ENCODE peak calls at places on chromosome 22, in four cellular contexts. One of them, this sample, is unnamed.

GRCh38 chr22:41106122-41106968 is 14.0 kb downstream of the EP300 start:
- DNase-seq in heart right ventricle: no peak
- DNase-seq in fibroblast of lung: peak
- DNase-seq in stimulated activated CD4-positive, alpha-beta T cell treated with anti-CD3 and anti-CD28 coated beads, Interleukin-15, amount 100 ng/mL, for 1 hour: no peak
- DNase-seq in this sample: no peak

GRCh38 chr22:21755855-21756284 is 20.3 kb upstream of the YPEL1 start:
- DNase-seq in stimulated activated CD4-positive, alpha-beta T cell treated with anti-CD3 and anti-CD28 coated beads, Interleukin-15, amount 100 ng/mL, for 1 hour: no peak
- DNase-seq in heart right ventricle: no peak
- DNase-seq in fibroblast of lung: peak
- DNase-seq in this sample: no peak

GRCh38 chr22:20094158-20094807 is 14.2 kb downstream of the DGCR8 start:
- DNase-seq in stimulated activated CD4-positive, alpha-beta T cell treated with anti-CD3 and anti-CD28 coated beads, Interleukin-15, amount 100 ng/mL, for 1 hour: no peak
- DNase-seq in heart right ventricle: no peak
- DNase-seq in fibroblast of lung: no peak
- DNase-seq in this sample: no peak

GRCh38 chr22:25900390-25900789 is 158.4 kb downstream of the MYO18B start:
- DNase-seq in fibroblast of lung: no peak
- DNase-seq in heart right ventricle: no peak
- DNase-seq in stimulated activated CD4-positive, alpha-beta T cell treated with anti-CD3 and anti-CD28 coated beads, Interleukin-15, amount 100 ng/mL, for 1 hour: no peak
- DNase-seq in this sample: no peak

GRCh38 chr22:29352778-29353177 is 35.6 kb downstream of the AP1B1 start:
- DNase-seq in heart right ventricle: no peak
- DNase-seq in fibroblast of lung: no peak
- DNase-seq in stimulated activated CD4-positive, alpha-beta T cell treated with anti-CD3 and anti-CD28 coated beads, Interleukin-15, amount 100 ng/mL, for 1 hour: no peak
- DNase-seq in this sample: no peak

GRCh38 chr22:23527971-23528740 is 51.9 kb downstream of the IGLL1 start:
- DNase-seq in heart right ventricle: no peak
- DNase-seq in fibroblast of lung: no peak
- DNase-seq in stimulated activated CD4-positive, alpha-beta T cell treated with anti-CD3 and anti-CD28 coated beads, Interleukin-15, amount 100 ng/mL, for 1 hour: no peak
- DNase-seq in this sample: no peak

GRCh38 chr22:22384267-22384666 is 124.3 kb downstream of the ZNF280B start:
- DNase-seq in fibroblast of lung: no peak
- DNase-seq in stimulated activated CD4-positive, alpha-beta T cell treated with anti-CD3 and anti-CD28 coated beads, Interleukin-15, amount 100 ng/mL, for 1 hour: no peak
- DNase-seq in heart right ventricle: no peak
- DNase-seq in this sample: no peak

GRCh38 chr22:37801946-37802309 is 5.8 kb upstream of the GCAT start:
- DNase-seq in fibroblast of lung: no peak
- DNase-seq in heart right ventricle: no peak
- DNase-seq in stimulated activated CD4-positive, alpha-beta T cell treated with anti-CD3 and anti-CD28 coated beads, Interleukin-15, amount 100 ng/mL, for 1 hour: no peak
- DNase-seq in this sample: peak

GRCh38 chr22:46362934-46363515 is 27.5 kb downstream of the TRMU start:
- DNase-seq in heart right ventricle: no peak
- DNase-seq in stimulated activated CD4-positive, alpha-beta T cell treated with anti-CD3 and anti-CD28 coated beads, Interleukin-15, amount 100 ng/mL, for 1 hour: no peak
- DNase-seq in fibroblast of lung: no peak
- DNase-seq in this sample: no peak